ENCODE peak calls at places on chromosomes 2 and 18, in four cellular contexts. One of them, this sample, is unnamed. For H3K4me1, the result is how much of the 10 kb centered on the place peaks cover.

GRCh38 chr2:1612391-1613077 is 131.8 kb downstream of the PXDN start:
- ATAC-seq in HepG2: no peak
- ATAC-seq in gastrocnemius medialis: no peak
- ATAC-seq in A549: no peak
- ATAC-seq in this sample: no peak

GRCh38 chr2:185335879-185336278 is 402.7 kb upstream of the FSIP2 start:
- ATAC-seq in gastrocnemius medialis: no peak
- ATAC-seq in A549: no peak
- ATAC-seq in HepG2: no peak
- ATAC-seq in this sample: no peak

GRCh38 chr2:119837350-119837749 is 77.6 kb downstream of the PTPN4 start:
- ATAC-seq in A549: no peak
- ATAC-seq in gastrocnemius medialis: no peak
- ATAC-seq in HepG2: peak
- ATAC-seq in this sample: no peak

GRCh38 chr18:24504401-24504800 is 44.0 kb downstream of the HRH4 start:
- ATAC-seq in gastrocnemius medialis: no peak
- ATAC-seq in A549: no peak
- ATAC-seq in HepG2: no peak
- ATAC-seq in this sample: no peak

GRCh38 chr2:20667531-20668401 is 822 bp downstream of the GDF7 start:
- ATAC-seq in A549: no peak
- ATAC-seq in gastrocnemius medialis: no peak
- ATAC-seq in HepG2: peak
- ATAC-seq in this sample: no peak

GRCh38 chr2:192899466-192899865 is 704.7 kb upstream of the TMEFF2 start:
- ATAC-seq in A549: no peak
- ATAC-seq in gastrocnemius medialis: no peak
- ATAC-seq in HepG2: no peak
- ATAC-seq in this sample: no peak

GRCh38 chr2:221096651-221097567 is 475.2 kb downstream of the EPHA4 start:
- ATAC-seq in A549: no peak
- ATAC-seq in gastrocnemius medialis: no peak
- ATAC-seq in HepG2: no peak
- ATAC-seq in this sample: no peak

GRCh38 chr2:114550364-114550763 is 107.9 kb downstream of the DPP10 start:
- ATAC-seq in A549: no peak
- ATAC-seq in HepG2: peak
- ATAC-seq in gastrocnemius medialis: no peak
- ATAC-seq in this sample: no peak

GRCh38 chr2:7517122-7517487 is 599.9 kb downstream of the RNF144A start:
- ATAC-seq in HepG2: no peak
- ATAC-seq in A549: no peak
- ATAC-seq in gastrocnemius medialis: no peak
- ATAC-seq in this sample: no peak

GRCh38 chr2:202609381-202610145 is 25.2 kb upstream of the FAM117B start:
- ATAC-seq in gastrocnemius medialis: no peak
- ATAC-seq in HepG2: no peak
- ATAC-seq in A549: no peak
- ATAC-seq in this sample: peak

GRCh38 chr2:101517753-101518152 is 42.8 kb upstream of the RFX8 start:
- ATAC-seq in A549: peak
- ATAC-seq in HepG2: no peak
- ATAC-seq in gastrocnemius medialis: no peak
- ATAC-seq in this sample: peak

GRCh38 chr18:75247601-75248421 is 37.2 kb downstream of the TSHZ1 start:
- ATAC-seq in HepG2: peak
- ATAC-seq in gastrocnemius medialis: peak
- ATAC-seq in A549: no peak
- ATAC-seq in this sample: peak

GRCh38 chr2:148590613-148591012 is 53.9 kb upstream of the EPC2 start:
- ATAC-seq in A549: no peak
- ATAC-seq in HepG2: no peak
- ATAC-seq in gastrocnemius medialis: no peak
- ATAC-seq in this sample: no peak

GRCh38 chr18:805008-805754 is 6.9 kb downstream of the YES1 start:
- ATAC-seq in HepG2: no peak
- ATAC-seq in gastrocnemius medialis: no peak
- ATAC-seq in A549: no peak
- ATAC-seq in this sample: no peak

GRCh38 chr2:35184471-35184870 is 1171.1 kb upstream of the CRIM1 start:
- ATAC-seq in gastrocnemius medialis: no peak
- ATAC-seq in HepG2: no peak
- ATAC-seq in A549: no peak
- ATAC-seq in this sample: no peak

GRCh38 chr2:191436368-191437055 is 191.3 kb downstream of the MYO1B start:
- ATAC-seq in gastrocnemius medialis: no peak
- ATAC-seq in HepG2: peak
- ATAC-seq in A549: no peak
- ATAC-seq in this sample: peak

GRCh38 chr2:149587950-149588487 is 444 bp upstream of the MMADHC start:
- ATAC-seq in gastrocnemius medialis: no peak
- ATAC-seq in A549: peak
- ATAC-seq in HepG2: peak
- ATAC-seq in this sample: peak

GRCh38 chr2:57937456-57937855 is 109.2 kb upstream of the VRK2 start:
- ATAC-seq in HepG2: no peak
- ATAC-seq in gastrocnemius medialis: no peak
- ATAC-seq in A549: no peak
- ATAC-seq in this sample: no peak

GRCh38 chr2:190819835-190820234 is 60.8 kb upstream of the GLS start:
- ATAC-seq in gastrocnemius medialis: no peak
- ATAC-seq in A549: no peak
- ATAC-seq in HepG2: no peak
- ATAC-seq in this sample: peak

GRCh38 chr18:32906506-32907214 is 133.8 kb upstream of the KLHL14 start:
- ATAC-seq in HepG2: no peak
- ATAC-seq in gastrocnemius medialis: no peak
- ATAC-seq in A549: no peak
- ATAC-seq in this sample: no peak

GRCh38 chr2:102434655-102435381 is 11.9 kb downstream of the IL18RAP start:
- ATAC-seq in HepG2: no peak
- ATAC-seq in gastrocnemius medialis: no peak
- ATAC-seq in A549: no peak
- ATAC-seq in this sample: no peak

GRCh38 chr18:25089470-25089869 is 262.5 kb downstream of the ZNF521 start:
- ATAC-seq in A549: no peak
- ATAC-seq in gastrocnemius medialis: no peak
- ATAC-seq in HepG2: no peak
- ATAC-seq in this sample: no peak

GRCh38 chr2:37768491-37768925 is 97.1 kb upstream of the CDC42EP3 start:
- ATAC-seq in HepG2: peak
- ATAC-seq in gastrocnemius medialis: peak
- ATAC-seq in A549: peak
- ATAC-seq in this sample: peak

GRCh38 chr2:223865907-223866508 is 28.6 kb upstream of the AP1S3 start:
- ATAC-seq in A549: no peak
- ATAC-seq in HepG2: no peak
- ATAC-seq in gastrocnemius medialis: no peak
- ATAC-seq in this sample: no peak

GRCh38 chr2:1835581-1836201 is 91.4 kb upstream of the PXDN start:
- ATAC-seq in HepG2: no peak
- ATAC-seq in A549: no peak
- ATAC-seq in gastrocnemius medialis: no peak
- ATAC-seq in this sample: no peak

GRCh38 chr2:211329421-211329820 is 773.0 kb downstream of the CPS1 start:
- ATAC-seq in gastrocnemius medialis: no peak
- ATAC-seq in A549: no peak
- ATAC-seq in HepG2: no peak
- ATAC-seq in this sample: no peak

GRCh38 chr2:39136799-39137198 is 15.9 kb upstream of the SOS1 start:
- ATAC-seq in A549: no peak
- ATAC-seq in gastrocnemius medialis: no peak
- ATAC-seq in HepG2: no peak
- ATAC-seq in this sample: no peak

GRCh38 chr2:32284321-32284720 is 6.6 kb downstream of the YIPF4 start:
- ATAC-seq in HepG2: no peak
- ATAC-seq in A549: no peak
- ATAC-seq in gastrocnemius medialis: no peak
- ATAC-seq in this sample: no peak

GRCh38 chr2:3703741-3704355 is 473 bp downstream of the DCDC2C start:
- ATAC-seq in HepG2: peak
- ATAC-seq in gastrocnemius medialis: no peak
- ATAC-seq in A549: peak
- ATAC-seq in this sample: peak

GRCh38 chr2:38598991-38599295 is 3.8 kb downstream of the HNRNPLL start:
- ATAC-seq in A549: no peak
- ATAC-seq in gastrocnemius medialis: no peak
- ATAC-seq in HepG2: no peak
- ATAC-seq in this sample: no peak

GRCh38 chr2:101486258-101486701 is 11.4 kb upstream of the RFX8 start:
- ATAC-seq in HepG2: no peak
- ATAC-seq in A549: no peak
- ATAC-seq in gastrocnemius medialis: no peak
- ATAC-seq in this sample: no peak

GRCh38 chr2:238555786-238556542 is 129.2 kb downstream of the ASB1 start:
- ATAC-seq in HepG2: no peak
- ATAC-seq in A549: no peak
- ATAC-seq in gastrocnemius medialis: no peak
- ATAC-seq in this sample: no peak
- TF ChIP-seq POLR2A in HepG2: no peak
- TF ChIP-seq POLR2A in A549: peak
- TF ChIP-seq POLR2A in gastrocnemius medialis: no peak
- TF ChIP-seq POLR2A in this sample: no peak

GRCh38 chr2:74003494-74004211 is 18.9 kb downstream of the TET3 start:
- ATAC-seq in HepG2: no peak
- ATAC-seq in gastrocnemius medialis: peak
- ATAC-seq in A549: no peak
- ATAC-seq in this sample: no peak
- H3K27ac ChIP-seq in HepG2: no peak
- H3K27ac ChIP-seq in gastrocnemius medialis: no peak
- H3K27ac ChIP-seq in A549: no peak
- H3K27ac ChIP-seq in this sample: no peak

GRCh38 chr2:65378308-65378689 is 54.1 kb downstream of the SPRED2 start:
- ATAC-seq in A549: no peak
- ATAC-seq in HepG2: no peak
- ATAC-seq in gastrocnemius medialis: no peak
- ATAC-seq in this sample: no peak
- H3K4me1 ChIP-seq in A549: half or more
- H3K4me1 ChIP-seq in HepG2: half or more
- H3K4me1 ChIP-seq in gastrocnemius medialis: under half
- H3K4me1 ChIP-seq in this sample: under half

GRCh38 chr2:237322564-237322963 is 91.4 kb downstream of the COL6A3 start:
- ATAC-seq in HepG2: peak
- ATAC-seq in gastrocnemius medialis: peak
- ATAC-seq in A549: peak
- ATAC-seq in this sample: no peak
- TF ChIP-seq POLR2A in HepG2: no peak
- TF ChIP-seq POLR2A in gastrocnemius medialis: no peak
- TF ChIP-seq POLR2A in A549: no peak
- TF ChIP-seq POLR2A in this sample: no peak

DNA sequence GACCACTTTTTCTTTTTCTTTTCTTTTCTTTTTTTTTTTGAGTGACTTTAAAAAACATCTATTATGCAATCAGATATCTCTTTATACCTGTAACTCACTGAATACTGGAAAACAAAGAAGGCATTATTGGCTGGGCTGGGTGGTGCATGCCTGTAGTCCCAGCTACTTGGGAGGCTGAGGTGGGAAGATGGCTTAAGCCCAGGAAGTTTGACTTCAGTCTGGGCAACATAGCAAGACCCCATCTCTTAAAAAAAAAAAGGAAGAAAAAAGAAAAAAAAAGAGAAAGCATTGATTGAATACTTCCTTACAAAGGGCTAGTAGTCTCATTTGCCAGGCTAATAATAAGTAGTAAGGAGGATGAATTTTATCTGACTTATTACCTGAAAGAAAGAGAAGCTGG is 2.7 kb upstream of the MTCL1 start:
- ATAC-seq in gastrocnemius medialis: no peak
- ATAC-seq in HepG2: no peak
- ATAC-seq in A549: no peak
- ATAC-seq in this sample: no peak
- H3K27ac ChIP-seq in gastrocnemius medialis: no peak
- H3K27ac ChIP-seq in HepG2: no peak
- H3K27ac ChIP-seq in A549: peak
- H3K27ac ChIP-seq in this sample: no peak

GRCh38 chr2:55011741-55012574 is 38.3 kb downstream of the RTN4 start:
- ATAC-seq in HepG2: peak
- ATAC-seq in gastrocnemius medialis: no peak
- ATAC-seq in A549: no peak
- ATAC-seq in this sample: no peak

GRCh38 chr2:55010915-55011314 is 39.3 kb downstream of the RTN4 start:
- ATAC-seq in gastrocnemius medialis: peak
- ATAC-seq in HepG2: no peak
- ATAC-seq in A549: no peak
- ATAC-seq in this sample: no peak

GRCh38 chr2:55014962-55015939 is 35.0 kb downstream of the RTN4 start:
- ATAC-seq in gastrocnemius medialis: peak
- ATAC-seq in A549: peak
- ATAC-seq in HepG2: peak
- ATAC-seq in this sample: peak

GRCh38 chr2:55012648-55013484 is 37.4 kb downstream of the RTN4 start:
- ATAC-seq in A549: no peak
- ATAC-seq in gastrocnemius medialis: no peak
- ATAC-seq in HepG2: no peak
- ATAC-seq in this sample: no peak

GRCh38 chr2:55013936-55014335 is 36.3 kb downstream of the RTN4 start:
- ATAC-seq in HepG2: no peak
- ATAC-seq in A549: no peak
- ATAC-seq in gastrocnemius medialis: no peak
- ATAC-seq in this sample: no peak
- H3K4me1 ChIP-seq in HepG2: half or more
- H3K4me1 ChIP-seq in A549: half or more
- H3K4me1 ChIP-seq in gastrocnemius medialis: half or more
- H3K4me1 ChIP-seq in this sample: under half

GRCh38 chr2:71678874-71679273 is 225.5 kb downstream of the DYSF start:
- ATAC-seq in HepG2: no peak
- ATAC-seq in gastrocnemius medialis: no peak
- ATAC-seq in A549: no peak
- ATAC-seq in this sample: no peak
- TF ChIP-seq POLR2A in HepG2: no peak
- TF ChIP-seq POLR2A in gastrocnemius medialis: no peak
- TF ChIP-seq POLR2A in A549: no peak
- TF ChIP-seq POLR2A in this sample: no peak

GRCh38 chr2:28893488-28893887 is 979 bp upstream of the WDR43 start:
- ATAC-seq in gastrocnemius medialis: no peak
- ATAC-seq in HepG2: no peak
- ATAC-seq in A549: no peak
- ATAC-seq in this sample: no peak
- H3K27ac ChIP-seq in gastrocnemius medialis: no peak
- H3K27ac ChIP-seq in HepG2: no peak
- H3K27ac ChIP-seq in A549: peak
- H3K27ac ChIP-seq in this sample: no peak